ENCODE peak calls at places on chromosomes 11 and 22, in five cellular contexts. J, C, B, Y and W are unnamed samples.
A peak's percentile ranks its signal among the peaks of the same experiment; 100 is the strongest.

GRCh38 chr22:29871684-29872083 is 11.3 kb upstream of the MTMR3 start:
- DNase-seq in J (no peak), C (peak; percentile 17), B (no peak), Y (peak; percentile 46), W (no peak)

GRCh38 chr11:92536895-92537294 is 312.3 kb downstream of the FAT3 start:
- DNase-seq in J (no peak), C (no peak), B (no peak), Y (no peak), W (no peak)

GRCh38 chr11:120061761-120062560 is 76.0 kb downstream of the TRIM29 start:
- DNase-seq in J (peak; percentile 33), C (peak; percentile 52), B (peak; percentile 78), Y (peak; percentile 89), W (no peak)

GRCh38 chr22:29136715-29137700 is 64.2 kb downstream of the KREMEN1 start:
- DNase-seq in J (no peak), C (no peak), B (no peak), Y (no peak), W (no peak)

GRCh38 chr11:114228401-114229061 is 67.7 kb upstream of the NNMT start:
- DNase-seq in J (no peak), C (no peak), B (no peak), Y (no peak), W (no peak)

GRCh38 chr11:43779306-43779705 is 98.8 kb downstream of the HSD17B12 start:
- DNase-seq in J (no peak), C (peak; percentile 7), B (no peak), Y (no peak), W (no peak)

GRCh38 chr11:114893329-114893728 is 215.0 kb downstream of the NXPE2 start:
- DNase-seq in J (no peak), C (no peak), B (no peak), Y (no peak), W (no peak)

GRCh38 chr11:33716236-33716635 is 15.6 kb upstream of the C11orf91 start:
- DNase-seq in J (no peak), C (peak; percentile 31), B (no peak), Y (no peak), W (peak; percentile 69)

GRCh38 chr11:55956521-55956920 is 13.2 kb downstream of the OR10AG1 start:
- DNase-seq in J (no peak), C (no peak), B (no peak), Y (no peak), W (no peak)

GRCh38 chr11:35893796-35894475 is 49.9 kb upstream of the LDLRAD3 start:
- DNase-seq in J (no peak), C (peak; percentile 29), B (no peak), Y (no peak), W (peak; percentile 93)

GRCh38 chr11:21037836-21038235 is 368.4 kb downstream of the NELL1 start:
- DNase-seq in J (no peak), C (no peak), B (no peak), Y (no peak), W (no peak)

GRCh38 chr11:25242928-25243327 is 746.1 kb downstream of the LUZP2 start:
- DNase-seq in J (no peak), C (no peak), B (no peak), Y (no peak), W (no peak)

GRCh38 chr22:31142285-31142684 is 2.0 kb upstream of the PLA2G3 start:
- DNase-seq in J (no peak), C (no peak), B (no peak), Y (no peak), W (no peak)

GRCh38 chr11:128021304-128022006 is 565.9 kb downstream of the ETS1 start:
- DNase-seq in J (peak; percentile 13), C (peak; percentile 21), B (peak; percentile 26), Y (peak; percentile 71), W (peak; percentile 4)

GRCh38 chr22:35587447-35587870 is 29.7 kb downstream of the MB start:
- DNase-seq in J (no peak), C (no peak), B (no peak), Y (no peak), W (peak; percentile 96)

GRCh38 chr22:22342697-22343602 is 98.4 kb downstream of the VPREB1 start:
- DNase-seq in J (no peak), C (peak; percentile 1), B (peak; percentile 57), Y (peak; percentile 93), W (peak; percentile 68)

GRCh38 chr11:1157341-1157644 is 460 bp upstream of the MUC5AC start:
- DNase-seq in J (no peak), C (no peak), B (no peak), Y (no peak), W (no peak)

GRCh38 chr11:63445720-63446119 is 45.2 kb downstream of the PLAAT5 start:
- DNase-seq in J (peak; percentile 43), C (peak; percentile 55), B (no peak), Y (no peak), W (no peak)

GRCh38 chr11:2752204-2752772 is 52.5 kb upstream of the KCNQ1OT1 start:
- DNase-seq in J (peak; percentile 67), C (peak; percentile 78), B (no peak), Y (no peak), W (peak; percentile 48)

GRCh38 chr11:61589961-61590360 is 9.1 kb upstream of the SYT7 start:
- DNase-seq in J (no peak), C (no peak), B (no peak), Y (no peak), W (no peak)

GRCh38 chr11:74278721-74279148 is 32.7 kb downstream of the P4HA3 start:
- DNase-seq in J (peak; percentile 100), C (peak; percentile 100), B (no peak), Y (no peak), W (peak; percentile 25)

GRCh38 chr11:74773481-74773880 is 24.8 kb downstream of the RNF169 start:
- DNase-seq in J (no peak), C (peak; percentile 20), B (no peak), Y (no peak), W (no peak)

GRCh38 chr22:47059701-47060161 is 297.3 kb downstream of the TBC1D22A start:
- DNase-seq in J (no peak), C (peak; percentile 9), B (no peak), Y (no peak), W (no peak)

GRCh38 chr22:38782402-38783094 is 11.4 kb downstream of the DNAL4 start:
- DNase-seq in J (peak; percentile 84), C (peak; percentile 88), B (no peak), Y (peak; percentile 36), W (no peak)

GRCh38 chr11:125842319-125842948 is 9.3 kb downstream of the PATE4 start:
- DNase-seq in J (no peak), C (no peak), B (no peak), Y (no peak), W (no peak)

GRCh38 chr11:100624346-100624745 is 62.7 kb upstream of the ARHGAP42 start:
- DNase-seq in J (peak; percentile 34), C (peak; percentile 59), B (no peak), Y (no peak), W (no peak)

GRCh38 chr11:64146036-64146943 is 19.6 kb downstream of the MACROD1 start:
- DNase-seq in J (no peak), C (no peak), B (no peak), Y (peak; percentile 72), W (peak; percentile 51)

GRCh38 chr22:30611197-30611596 is 4.2 kb downstream of the TCN2 start:
- DNase-seq in J (no peak), C (no peak), B (no peak), Y (no peak), W (no peak)

GRCh38 chr11:15617126-15617525 is 502.4 kb downstream of the INSC start:
- DNase-seq in J (no peak), C (no peak), B (no peak), Y (no peak), W (no peak)

GRCh38 chr11:67040147-67040546 is 16.5 kb upstream of the RHOD start:
- DNase-seq in J (no peak), C (no peak), B (no peak), Y (no peak), W (peak; percentile 19)

GRCh38 chr22:25976346-25976745 is 192.9 kb upstream of the SEZ6L start:
- DNase-seq in J (no peak), C (no peak), B (no peak), Y (no peak), W (no peak)

GRCh38 chr22:42807185-42807584 is 49.9 kb downstream of the ARFGAP3 start:
- DNase-seq in J (no peak), C (no peak), B (no peak), Y (no peak), W (no peak)

GRCh38 chr22:49791682-49792081 is 36.0 kb downstream of the BRD1 start:
- DNase-seq in J (no peak), C (no peak), B (no peak), Y (no peak), W (no peak)

GRCh38 chr11:118533769-118534729 is 3.1 kb downstream of the TMEM25 start:
- DNase-seq in J (no peak), C (no peak), B (no peak), Y (no peak), W (no peak)

DNA sequence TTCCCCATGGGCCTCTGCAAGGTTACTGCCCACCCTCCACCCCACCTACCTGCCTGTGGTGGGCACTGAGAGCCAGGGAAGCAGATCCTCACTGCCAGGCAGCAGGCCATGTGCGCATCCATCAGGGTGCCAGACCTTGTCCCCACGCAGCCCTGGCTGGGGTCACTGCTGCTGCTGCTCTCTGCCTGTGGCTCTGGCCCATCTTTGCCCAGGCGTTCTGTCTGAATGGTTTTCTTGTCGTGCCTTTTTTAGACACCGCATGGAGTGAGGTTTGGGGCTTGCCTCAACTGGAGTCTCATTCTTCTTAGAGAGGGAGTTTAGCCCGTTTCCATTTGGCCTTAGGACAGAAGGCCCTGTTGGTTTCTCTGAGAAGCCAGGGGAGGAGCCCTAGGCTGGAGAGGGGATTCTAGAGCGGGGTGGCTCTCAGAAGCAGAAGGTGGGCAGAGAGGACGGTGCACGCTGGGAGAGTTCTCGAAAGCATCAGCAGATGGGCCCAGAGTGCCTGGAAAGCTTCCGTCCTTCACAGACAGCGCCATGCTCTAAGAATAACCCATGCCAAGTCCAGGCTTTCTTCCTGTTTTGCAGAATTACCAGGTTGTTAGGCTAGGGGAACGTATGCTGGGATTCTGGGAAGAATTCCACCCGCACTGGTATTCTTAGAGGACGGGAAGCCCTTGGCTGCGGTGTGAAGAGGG is 8.1 kb downstream of the TANGO2 start:
- DNase-seq in J (no peak), C (no peak), B (no peak), Y (no peak), W (no peak)
- H3K4me3 ChIP-seq in J (no peak overlapping the region), C (no peak overlapping the region), B (no peak overlapping the region), Y (no peak overlapping the region), W (no peak overlapping the region)

GRCh38 chr11:69157156-69157821 is 1.6 kb downstream of the SMIM38 start:
- DNase-seq in J (peak; percentile 69), C (peak; percentile 84), B (peak; percentile 75), Y (peak; percentile 87), W (no peak)

GRCh38 chr11:69157822-69158231 is 2.1 kb downstream of the SMIM38 start:
- DNase-seq in J (no peak), C (no peak), B (no peak), Y (no peak), W (no peak)

GRCh38 chr11:69156673-69157155 is 979 bp downstream of the SMIM38 start:
- DNase-seq in J (no peak), C (peak; percentile 22), B (no peak), Y (no peak), W (no peak)

GRCh38 chr11:69159153-69159850 is 3.6 kb downstream of the SMIM38 start:
- DNase-seq in J (no peak), C (no peak), B (no peak), Y (no peak), W (no peak)

GRCh38 chr11:69158301-69159152 is 2.8 kb downstream of the SMIM38 start:
- DNase-seq in J (no peak), C (no peak), B (no peak), Y (no peak), W (no peak)
- H3K4me2 ChIP-seq in J (no peak overlapping the region), C (no peak overlapping the region), B (no peak overlapping the region), Y (no peak overlapping the region), W (no peak overlapping the region)

GRCh38 chr11:30798547-30799236 is 212.5 kb upstream of the MPPED2 start:
- DNase-seq in J (no peak), C (no peak), B (no peak), Y (no peak), W (no peak)
- H3K4me1 ChIP-seq in J (no peaks in the 10 kb centered on the region), C (no peaks in the 10 kb centered on the region), B (no peaks in the 10 kb centered on the region), Y (peaks cover 6% of the 10 kb centered on the region), W (no peaks in the 10 kb centered on the region)

GRCh38 chr11:124717421-124717785 is 22.3 kb upstream of the NRGN start:
- DNase-seq in J (no peak), C (peak; percentile 36), B (no peak), Y (no peak), W (no peak)
- H3K4me3 ChIP-seq in J (peak overlapping the region; percentile 54), C (peak overlapping the region; percentile 6), B (no peak overlapping the region), Y (peak overlapping the region; percentile 52), W (no peak overlapping the region)